ENCODE peak calls at places on chromosomes 13 and 19, in nine cellular contexts. One of them, this sample, is unnamed. For H3K36me3 and H3K4me1, the result is how much of the 10 kb centered on the place peaks cover.

GRCh38 chr19:45164577-45165335 is 4.0 kb upstream of the NKPD1 start:
- DNase-seq in OCI-LY7: peak
- DNase-seq in upper lobe of left lung: peak
- DNase-seq in transverse colon: peak
- DNase-seq in heart right ventricle: peak
- DNase-seq in CD8-positive, alpha-beta T cell: peak
- DNase-seq in mammary epithelial cell: peak
- DNase-seq in neural progenitor cell: peak
- DNase-seq in neuronal stem cell: no peak
- DNase-seq in this sample: peak

GRCh38 chr19:55688422-55689218 is 13.6 kb downstream of the EPN1 start:
- DNase-seq in OCI-LY7: no peak
- DNase-seq in upper lobe of left lung: no peak
- DNase-seq in transverse colon: peak
- DNase-seq in heart right ventricle: no peak
- DNase-seq in CD8-positive, alpha-beta T cell: no peak
- DNase-seq in mammary epithelial cell: no peak
- DNase-seq in neural progenitor cell: no peak
- DNase-seq in neuronal stem cell: no peak
- DNase-seq in this sample: no peak

GRCh38 chr13:112355274-112355843 is 20.8 kb upstream of the SPACA7 start:
- DNase-seq in OCI-LY7: no peak
- DNase-seq in upper lobe of left lung: no peak
- DNase-seq in transverse colon: no peak
- DNase-seq in heart right ventricle: no peak
- DNase-seq in CD8-positive, alpha-beta T cell: no peak
- DNase-seq in mammary epithelial cell: no peak
- DNase-seq in neural progenitor cell: no peak
- DNase-seq in neuronal stem cell: no peak
- DNase-seq in this sample: no peak

GRCh38 chr13:91922969-91923592 is 524.7 kb downstream of the GPC5 start:
- DNase-seq in OCI-LY7: peak
- DNase-seq in upper lobe of left lung: no peak
- DNase-seq in transverse colon: no peak
- DNase-seq in heart right ventricle: no peak
- DNase-seq in CD8-positive, alpha-beta T cell: no peak
- DNase-seq in mammary epithelial cell: no peak
- DNase-seq in neural progenitor cell: peak
- DNase-seq in neuronal stem cell: no peak
- DNase-seq in this sample: no peak

GRCh38 chr19:46015080-46015960 is 7.5 kb downstream of the PGLYRP1 start:
- DNase-seq in OCI-LY7: peak
- DNase-seq in upper lobe of left lung: peak
- DNase-seq in transverse colon: peak
- DNase-seq in heart right ventricle: peak
- DNase-seq in CD8-positive, alpha-beta T cell: peak
- DNase-seq in mammary epithelial cell: peak
- DNase-seq in neural progenitor cell: peak
- DNase-seq in neuronal stem cell: peak
- DNase-seq in this sample: peak

GRCh38 chr19:53612762-53613526 is 18.9 kb upstream of the DPRX start:
- DNase-seq in OCI-LY7: no peak
- DNase-seq in upper lobe of left lung: no peak
- DNase-seq in transverse colon: no peak
- DNase-seq in heart right ventricle: no peak
- DNase-seq in CD8-positive, alpha-beta T cell: no peak
- DNase-seq in mammary epithelial cell: no peak
- DNase-seq in neural progenitor cell: peak
- DNase-seq in neuronal stem cell: no peak
- DNase-seq in this sample: no peak

GRCh38 chr13:111634410-111634809 is 314.0 kb downstream of the TEX29 start:
- DNase-seq in OCI-LY7: no peak
- DNase-seq in upper lobe of left lung: no peak
- DNase-seq in transverse colon: no peak
- DNase-seq in heart right ventricle: no peak
- DNase-seq in CD8-positive, alpha-beta T cell: no peak
- DNase-seq in mammary epithelial cell: no peak
- DNase-seq in neural progenitor cell: no peak
- DNase-seq in neuronal stem cell: no peak
- DNase-seq in this sample: no peak

GRCh38 chr19:10010247-10010691 is at the start of gene COL5A3:
- DNase-seq in OCI-LY7: no peak
- DNase-seq in upper lobe of left lung: no peak
- DNase-seq in transverse colon: peak
- DNase-seq in heart right ventricle: peak
- DNase-seq in CD8-positive, alpha-beta T cell: no peak
- DNase-seq in mammary epithelial cell: peak
- DNase-seq in neural progenitor cell: peak
- DNase-seq in neuronal stem cell: no peak
- DNase-seq in this sample: no peak

GRCh38 chr19:850221-850978 is 1.7 kb upstream of the ELANE start:
- DNase-seq in OCI-LY7: no peak
- DNase-seq in upper lobe of left lung: peak
- DNase-seq in transverse colon: peak
- DNase-seq in heart right ventricle: peak
- DNase-seq in CD8-positive, alpha-beta T cell: no peak
- DNase-seq in mammary epithelial cell: no peak
- DNase-seq in neural progenitor cell: peak
- DNase-seq in neuronal stem cell: no peak
- DNase-seq in this sample: no peak

GRCh38 chr13:40338217-40338616 is 328.2 kb downstream of the FOXO1 start:
- DNase-seq in OCI-LY7: no peak
- DNase-seq in upper lobe of left lung: no peak
- DNase-seq in transverse colon: no peak
- DNase-seq in heart right ventricle: no peak
- DNase-seq in CD8-positive, alpha-beta T cell: no peak
- DNase-seq in mammary epithelial cell: no peak
- DNase-seq in neural progenitor cell: no peak
- DNase-seq in neuronal stem cell: no peak
- DNase-seq in this sample: no peak

GRCh38 chr19:6056801-6057650 is 53.3 kb downstream of the RFX2 start:
- DNase-seq in OCI-LY7: no peak
- DNase-seq in upper lobe of left lung: peak
- DNase-seq in transverse colon: peak
- DNase-seq in heart right ventricle: peak
- DNase-seq in CD8-positive, alpha-beta T cell: no peak
- DNase-seq in mammary epithelial cell: peak
- DNase-seq in neural progenitor cell: no peak
- DNase-seq in neuronal stem cell: no peak
- DNase-seq in this sample: no peak

GRCh38 chr13:22828081-22828480 is 352.7 kb upstream of the SGCG start:
- DNase-seq in OCI-LY7: no peak
- DNase-seq in upper lobe of left lung: no peak
- DNase-seq in transverse colon: no peak
- DNase-seq in heart right ventricle: no peak
- DNase-seq in CD8-positive, alpha-beta T cell: no peak
- DNase-seq in mammary epithelial cell: no peak
- DNase-seq in neural progenitor cell: no peak
- DNase-seq in neuronal stem cell: no peak
- DNase-seq in this sample: no peak

GRCh38 chr13:38582133-38582532 is 104.7 kb upstream of the FREM2 start:
- DNase-seq in OCI-LY7: peak
- DNase-seq in upper lobe of left lung: no peak
- DNase-seq in transverse colon: no peak
- DNase-seq in heart right ventricle: no peak
- DNase-seq in CD8-positive, alpha-beta T cell: no peak
- DNase-seq in mammary epithelial cell: peak
- DNase-seq in neural progenitor cell: peak
- DNase-seq in neuronal stem cell: peak
- DNase-seq in this sample: no peak

GRCh38 chr13:48043789-48044503 is 6.4 kb downstream of the NUDT15 start:
- DNase-seq in OCI-LY7: no peak
- DNase-seq in upper lobe of left lung: no peak
- DNase-seq in transverse colon: no peak
- DNase-seq in heart right ventricle: no peak
- DNase-seq in CD8-positive, alpha-beta T cell: no peak
- DNase-seq in mammary epithelial cell: peak
- DNase-seq in neural progenitor cell: no peak
- DNase-seq in neuronal stem cell: no peak
- DNase-seq in this sample: no peak

GRCh38 chr19:49151339-49152217 is 3.6 kb downstream of the HRC start:
- DNase-seq in OCI-LY7: peak
- DNase-seq in upper lobe of left lung: peak
- DNase-seq in transverse colon: peak
- DNase-seq in heart right ventricle: peak
- DNase-seq in CD8-positive, alpha-beta T cell: no peak
- DNase-seq in mammary epithelial cell: peak
- DNase-seq in neural progenitor cell: peak
- DNase-seq in neuronal stem cell: no peak
- DNase-seq in this sample: no peak

DNA sequence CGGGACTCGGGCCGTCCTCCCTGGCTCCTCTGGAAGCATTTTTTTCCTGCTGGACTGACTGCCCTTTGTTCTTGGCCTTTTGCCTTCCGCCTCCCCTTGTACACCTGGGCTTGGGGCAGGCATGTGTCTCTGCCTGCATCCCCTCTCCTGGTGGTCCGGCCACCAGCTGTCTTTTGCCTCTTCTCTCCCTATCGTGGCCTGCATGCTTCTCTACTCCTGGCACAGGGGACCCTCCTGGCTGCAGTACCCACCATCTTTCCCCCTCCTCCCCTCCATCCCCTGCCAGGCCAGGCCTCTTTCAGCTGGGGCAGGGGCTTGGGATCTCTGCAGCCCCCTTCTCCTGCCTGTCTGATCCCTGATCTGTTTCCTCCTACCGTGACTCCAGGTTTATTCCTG is 12.1 kb downstream of the WTIP start:
- DNase-seq in OCI-LY7: no peak
- DNase-seq in upper lobe of left lung: no peak
- DNase-seq in transverse colon: no peak
- DNase-seq in heart right ventricle: no peak
- DNase-seq in CD8-positive, alpha-beta T cell: no peak
- DNase-seq in mammary epithelial cell: no peak
- DNase-seq in neural progenitor cell: no peak
- DNase-seq in neuronal stem cell: no peak
- DNase-seq in this sample: no peak
- H3K36me3 ChIP-seq in OCI-LY7: under half
- H3K36me3 ChIP-seq in upper lobe of left lung: half or more
- H3K36me3 ChIP-seq in transverse colon: under half
- H3K36me3 ChIP-seq in heart right ventricle: under half
- H3K36me3 ChIP-seq in CD8-positive, alpha-beta T cell: under half
- H3K36me3 ChIP-seq in mammary epithelial cell: under half
- H3K36me3 ChIP-seq in neural progenitor cell: under half
- H3K36me3 ChIP-seq in neuronal stem cell: under half
- H3K36me3 ChIP-seq in this sample: under half

GRCh38 chr19:42290136-42290522 is 11.8 kb upstream of the PRR19 start:
- DNase-seq in OCI-LY7: no peak
- DNase-seq in upper lobe of left lung: no peak
- DNase-seq in transverse colon: no peak
- DNase-seq in heart right ventricle: no peak
- DNase-seq in CD8-positive, alpha-beta T cell: no peak
- DNase-seq in mammary epithelial cell: no peak
- DNase-seq in neural progenitor cell: no peak
- DNase-seq in neuronal stem cell: no peak
- DNase-seq in this sample: no peak
- H3K4me1 ChIP-seq in OCI-LY7: under half
- H3K4me1 ChIP-seq in upper lobe of left lung: under half
- H3K4me1 ChIP-seq in transverse colon: under half
- H3K4me1 ChIP-seq in heart right ventricle: under half
- H3K4me1 ChIP-seq in CD8-positive, alpha-beta T cell: under half
- H3K4me1 ChIP-seq in mammary epithelial cell: under half
- H3K4me1 ChIP-seq in neural progenitor cell: under half
- H3K4me1 ChIP-seq in neuronal stem cell: under half
- H3K4me1 ChIP-seq in this sample: under half

GRCh38 chr19:15644816-15645215 is 4.1 kb downstream of the CYP4F3 start:
- DNase-seq in OCI-LY7: no peak
- DNase-seq in upper lobe of left lung: no peak
- DNase-seq in transverse colon: no peak
- DNase-seq in heart right ventricle: no peak
- DNase-seq in CD8-positive, alpha-beta T cell: no peak
- DNase-seq in mammary epithelial cell: no peak
- DNase-seq in neural progenitor cell: no peak
- DNase-seq in neuronal stem cell: no peak
- DNase-seq in this sample: no peak

GRCh38 chr19:15643387-15643786 is 2.7 kb downstream of the CYP4F3 start:
- DNase-seq in OCI-LY7: no peak
- DNase-seq in upper lobe of left lung: no peak
- DNase-seq in transverse colon: no peak
- DNase-seq in heart right ventricle: no peak
- DNase-seq in CD8-positive, alpha-beta T cell: no peak
- DNase-seq in mammary epithelial cell: no peak
- DNase-seq in neural progenitor cell: no peak
- DNase-seq in neuronal stem cell: no peak
- DNase-seq in this sample: no peak

GRCh38 chr19:15641901-15642491 is 1.3 kb downstream of the CYP4F3 start:
- DNase-seq in OCI-LY7: no peak
- DNase-seq in upper lobe of left lung: peak
- DNase-seq in transverse colon: no peak
- DNase-seq in heart right ventricle: no peak
- DNase-seq in CD8-positive, alpha-beta T cell: no peak
- DNase-seq in mammary epithelial cell: no peak
- DNase-seq in neural progenitor cell: no peak
- DNase-seq in neuronal stem cell: no peak
- DNase-seq in this sample: no peak

GRCh38 chr19:15642807-15643206 is 2.1 kb downstream of the CYP4F3 start:
- DNase-seq in OCI-LY7: no peak
- DNase-seq in upper lobe of left lung: no peak
- DNase-seq in transverse colon: no peak
- DNase-seq in heart right ventricle: no peak
- DNase-seq in CD8-positive, alpha-beta T cell: no peak
- DNase-seq in mammary epithelial cell: no peak
- DNase-seq in neural progenitor cell: no peak
- DNase-seq in neuronal stem cell: no peak
- DNase-seq in this sample: no peak

GRCh38 chr19:15644066-15644741 is 3.5 kb downstream of the CYP4F3 start:
- DNase-seq in OCI-LY7: no peak
- DNase-seq in upper lobe of left lung: no peak
- DNase-seq in transverse colon: no peak
- DNase-seq in heart right ventricle: no peak
- DNase-seq in CD8-positive, alpha-beta T cell: no peak
- DNase-seq in mammary epithelial cell: no peak
- DNase-seq in neural progenitor cell: no peak
- DNase-seq in neuronal stem cell: no peak
- DNase-seq in this sample: no peak
- H3K36me3 ChIP-seq in OCI-LY7: under half
- H3K36me3 ChIP-seq in upper lobe of left lung: under half
- H3K36me3 ChIP-seq in transverse colon: under half
- H3K36me3 ChIP-seq in heart right ventricle: under half
- H3K36me3 ChIP-seq in CD8-positive, alpha-beta T cell: under half
- H3K36me3 ChIP-seq in mammary epithelial cell: under half
- H3K36me3 ChIP-seq in neural progenitor cell: under half
- H3K36me3 ChIP-seq in neuronal stem cell: under half
- H3K36me3 ChIP-seq in this sample: under half

DNA sequence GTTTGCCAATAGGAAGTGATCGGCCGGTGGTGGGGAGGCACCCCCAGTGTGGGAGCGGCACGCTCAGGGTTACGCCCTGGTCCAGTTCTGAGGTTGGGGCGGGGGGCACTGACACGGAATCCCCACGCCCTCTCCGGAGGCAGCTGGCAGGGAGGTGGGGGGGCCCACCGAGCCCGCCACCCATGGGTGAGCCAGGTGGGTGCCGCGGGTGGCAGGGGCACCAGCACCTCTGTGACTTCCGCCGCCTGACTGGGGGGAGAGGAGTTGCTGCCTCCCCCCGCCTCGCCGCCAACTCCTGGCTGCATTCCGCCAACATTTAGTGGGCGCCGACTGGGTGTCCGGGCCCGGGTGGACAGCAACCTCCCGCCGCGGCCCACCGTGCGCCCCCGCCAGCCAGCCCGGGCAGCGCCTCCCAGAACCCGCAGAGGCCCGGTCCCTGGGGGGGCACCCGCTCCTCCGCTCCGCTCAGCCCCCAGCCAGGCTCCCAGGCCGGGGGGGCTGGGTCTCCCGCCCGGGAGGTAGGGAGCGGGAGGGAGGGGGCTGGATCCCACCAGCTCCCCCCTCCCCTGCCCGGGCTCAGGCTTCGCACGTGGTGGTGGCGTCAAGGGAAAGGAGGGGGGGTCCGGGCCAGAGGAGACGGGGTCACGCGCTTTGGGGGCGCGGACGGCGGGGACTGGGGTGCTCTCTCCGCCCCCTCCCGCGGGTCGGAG is 2.0 kb downstream of the ZBTB7A start:
- DNase-seq in OCI-LY7: peak
- DNase-seq in upper lobe of left lung: peak
- DNase-seq in transverse colon: peak
- DNase-seq in heart right ventricle: peak
- DNase-seq in CD8-positive, alpha-beta T cell: peak
- DNase-seq in mammary epithelial cell: no peak
- DNase-seq in neural progenitor cell: peak
- DNase-seq in neuronal stem cell: no peak
- DNase-seq in this sample: peak
- H3K4me1 ChIP-seq in OCI-LY7: half or more
- H3K4me1 ChIP-seq in upper lobe of left lung: half or more
- H3K4me1 ChIP-seq in transverse colon: half or more
- H3K4me1 ChIP-seq in heart right ventricle: half or more
- H3K4me1 ChIP-seq in CD8-positive, alpha-beta T cell: half or more
- H3K4me1 ChIP-seq in mammary epithelial cell: under half
- H3K4me1 ChIP-seq in neural progenitor cell: under half
- H3K4me1 ChIP-seq in neuronal stem cell: under half
- H3K4me1 ChIP-seq in this sample: half or more

This sample was measured in effector memory CD4-positive, alpha-beta T cell.